ENCODE peak calls at places on chromosome 5, in four cellular contexts. E is AG10803, U is ovary, T is fibroblast of villous mesenchyme. Z is an unnamed sample.
A peak's percentile ranks its signal among the peaks of the same experiment; 100 is the strongest.

GRCh38 chr5:167356374-167356773 is 935.1 kb upstream of the WWC1 start:
- DNase-seq in T (no peak), U (no peak), E (no peak), Z (no peak)

GRCh38 chr5:154112255-154112654 is 73.5 kb downstream of the MFAP3 start:
- DNase-seq in U (no peak), T (no peak), E (no peak), Z (no peak)

GRCh38 chr5:142749321-142749720 is 20.9 kb upstream of the ARHGAP26 start:
- DNase-seq in T (peak; percentile 25), U (no peak), E (peak; percentile 54), Z (peak; percentile 56)

GRCh38 chr5:160675988-160676387 is 176.0 kb downstream of the ATP10B start:
- DNase-seq in E (no peak), T (no peak), U (no peak), Z (no peak)

GRCh38 chr5:135501965-135502364 is 33.8 kb downstream of the NEUROG1 start:
- DNase-seq in U (no peak), T (no peak), E (no peak), Z (no peak)

GRCh38 chr5:150809363-150809762 is 30.8 kb downstream of the SMIM3 start:
- DNase-seq in T (no peak), U (no peak), E (no peak), Z (no peak)

GRCh38 chr5:51131266-51131665 is 252.0 kb upstream of the ISL1 start:
- DNase-seq in U (no peak), T (no peak), E (no peak), Z (no peak)

GRCh38 chr5:114408847-114409246 is 47.0 kb downstream of the KCNN2 start:
- DNase-seq in E (no peak), T (no peak), U (no peak), Z (no peak)

GRCh38 chr5:17951392-17952169 is 317.3 kb downstream of the TAF11L14 start:
- DNase-seq in E (no peak), U (no peak), T (no peak), Z (no peak)

DNA sequence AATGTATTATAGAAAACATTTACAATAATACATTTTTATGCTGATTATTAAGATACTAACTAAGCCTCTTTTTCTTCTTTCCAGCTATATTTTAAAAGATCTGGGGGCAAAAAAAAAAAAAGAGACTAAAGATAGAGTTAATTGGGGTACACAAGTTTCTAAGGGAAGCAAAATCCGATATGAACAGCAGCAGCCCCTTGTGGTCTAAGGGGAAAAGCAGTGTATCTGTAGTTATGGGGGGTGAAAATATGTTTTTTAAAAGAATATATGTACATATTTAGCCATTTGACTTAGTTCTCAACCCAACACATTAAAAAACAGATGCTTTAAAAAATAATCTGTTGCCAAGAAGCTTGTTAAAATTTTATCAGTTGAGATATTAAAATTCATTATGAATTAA is 134.3 kb upstream of the POU5F2 start:
- DNase-seq in U (no peak), T (no peak), E (no peak), Z (no peak)
- TF ChIP-seq CTCF in U (no peak), T (peak; percentile 38), E (no peak), Z (peak; percentile 13)

DNA sequence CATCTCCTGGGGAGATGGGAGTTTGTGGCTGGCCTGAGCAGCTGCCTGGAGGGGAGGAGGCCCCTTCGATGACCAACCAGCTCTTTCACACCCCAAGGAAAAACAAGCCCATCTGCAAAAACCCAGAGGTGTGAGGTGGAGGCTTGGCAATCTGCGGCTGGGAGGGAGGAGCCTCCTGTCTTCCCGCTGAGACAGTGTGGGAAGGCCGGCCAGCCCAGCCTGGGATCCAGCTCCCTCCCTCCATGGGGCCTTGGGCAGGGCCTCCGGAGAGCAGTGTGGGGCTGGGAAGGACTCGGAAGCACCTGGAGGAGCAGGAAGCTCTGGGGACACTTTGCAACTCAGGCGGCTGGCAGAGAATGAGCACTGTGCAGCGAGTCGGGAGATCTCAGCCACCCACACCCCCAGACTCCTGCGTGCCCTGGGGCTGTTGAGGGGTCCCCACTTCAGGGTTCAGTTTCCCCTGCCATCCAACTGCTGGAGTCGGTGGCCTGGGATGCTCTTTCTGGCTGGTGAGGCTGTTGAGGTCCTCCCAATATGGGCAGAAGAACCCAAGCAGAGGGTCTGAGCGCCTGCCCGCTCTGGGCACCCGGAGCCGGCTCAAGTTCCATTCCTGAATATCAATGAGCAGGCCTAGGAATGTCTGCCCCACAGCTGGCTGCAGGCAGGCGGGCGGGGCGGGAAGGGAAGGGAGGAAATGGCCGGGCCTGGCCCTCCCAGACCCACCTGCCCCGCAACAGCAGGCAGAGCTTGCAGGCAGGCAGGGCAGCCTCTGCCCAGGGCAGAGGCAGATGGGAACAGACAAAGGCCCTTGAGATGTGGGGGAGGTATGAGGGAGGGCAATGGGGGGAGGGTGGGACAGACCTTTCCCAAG is 101.1 kb downstream of the FGF18 start:
- DNase-seq in U (peak; percentile 25), T (peak; percentile 19), E (peak; percentile 32), Z (no peak)
- H3K4me3 ChIP-seq in U (no peak overlapping the region), T (no peak overlapping the region), E (no peak overlapping the region), Z (no peak overlapping the region)

GRCh38 chr5:88829053-88829452 is 53.9 kb downstream of the MEF2C start:
- DNase-seq in T (no peak), U (no peak), E (peak; percentile 45), Z (no peak)
- TF ChIP-seq CTCF in T (peak; percentile 22), U (peak; percentile 54), E (peak; percentile 63), Z (no peak)

GRCh38 chr5:1343315-1343751 is 1.6 kb downstream of the CLPTM1L start:
- DNase-seq in U (no peak), T (no peak), E (no peak), Z (no peak)
- H3K4me3 ChIP-seq in U (no peak overlapping the region), T (no peak overlapping the region), E (no peak overlapping the region), Z (peak overlapping the region; percentile 77)

GRCh38 chr5:71838286-71838685 is 119.2 kb downstream of the CARTPT start:
- DNase-seq in T (no peak), U (no peak), E (no peak), Z (no peak)

GRCh38 chr5:71832812-71833456 is 113.9 kb downstream of the CARTPT start:
- DNase-seq in U (no peak), E (no peak), T (no peak), Z (no peak)

GRCh38 chr5:71836547-71837112 is 117.6 kb downstream of the CARTPT start:
- DNase-seq in U (no peak), T (no peak), E (no peak), Z (no peak)

GRCh38 chr5:71834575-71834974 is 115.5 kb downstream of the CARTPT start:
- DNase-seq in E (no peak), U (no peak), T (no peak), Z (no peak)

GRCh38 chr5:71836084-71836483 is 117.0 kb downstream of the CARTPT start:
- DNase-seq in U (no peak), E (no peak), T (peak; percentile 7), Z (peak; percentile 8)
- TF ChIP-seq CTCF in U (no peak), E (peak; percentile 42), T (peak; percentile 42), Z (peak; percentile 29)

DNA sequence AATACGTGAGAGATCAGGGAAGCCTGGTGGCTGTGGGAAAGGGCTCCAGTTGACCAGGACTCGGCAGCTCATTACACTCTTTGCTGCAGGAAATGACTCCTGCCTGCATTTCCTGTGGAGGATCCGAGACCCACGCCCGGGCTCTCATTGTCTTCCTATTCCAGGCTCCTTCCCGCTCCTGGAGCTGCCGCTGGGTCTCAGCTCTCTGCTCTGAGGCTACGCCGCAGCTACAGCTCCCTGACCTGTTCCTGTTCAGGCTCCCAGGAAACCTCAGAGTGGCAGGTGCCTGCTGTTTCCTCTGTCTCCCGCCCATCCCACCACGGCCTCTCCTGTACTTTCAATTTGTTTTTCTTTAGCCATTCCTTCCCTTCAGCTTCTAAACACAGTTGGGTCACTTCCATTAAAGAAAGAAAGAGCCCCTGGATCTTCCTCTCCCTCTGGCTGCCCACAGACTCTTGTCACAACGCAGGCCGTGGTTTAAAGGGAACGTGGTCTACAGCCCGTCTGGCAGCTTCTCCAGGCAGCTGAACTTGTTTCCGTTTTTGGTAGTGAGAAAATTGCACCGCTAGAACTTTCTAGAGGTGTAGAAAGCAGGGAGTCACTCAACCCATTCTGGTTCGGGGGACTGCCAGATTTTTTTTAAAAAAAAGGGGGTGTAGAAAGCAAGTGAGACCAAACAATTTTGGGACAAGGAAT is 71.4 kb downstream of the IL6ST start:
- DNase-seq in E (no peak), U (no peak), T (no peak), Z (no peak)
- H3K4me3 ChIP-seq in E (peak overlapping the region; percentile 26), U (no peak overlapping the region), T (peak overlapping the region; percentile 43), Z (peak overlapping the region; percentile 22)

GRCh38 chr5:132496631-132497487 is 6.3 kb upstream of the IRF1 start:
- DNase-seq in U (peak; percentile 87), E (peak; percentile 84), T (peak; percentile 93), Z (peak; percentile 97)
- TF ChIP-seq CTCF in U (no peak), E (no peak), T (no peak), Z (no peak)

GRCh38 chr5:80963966-80964481 is 3.9 kb downstream of the RASGRF2 start:
- DNase-seq in E (no peak), T (peak; percentile 54), U (no peak), Z (peak; percentile 45)

GRCh38 chr5:80963521-80963895 is 3.3 kb downstream of the RASGRF2 start:
- DNase-seq in U (no peak), T (peak; percentile 36), E (no peak), Z (no peak)

GRCh38 chr5:80964491-80964890 is 4.3 kb downstream of the RASGRF2 start:
- DNase-seq in T (peak; percentile 36), U (no peak), E (no peak), Z (peak; percentile 24)

GRCh38 chr5:80961376-80962281 is 1.5 kb downstream of the RASGRF2 start:
- DNase-seq in U (no peak), E (no peak), T (peak; percentile 66), Z (no peak)

DNA sequence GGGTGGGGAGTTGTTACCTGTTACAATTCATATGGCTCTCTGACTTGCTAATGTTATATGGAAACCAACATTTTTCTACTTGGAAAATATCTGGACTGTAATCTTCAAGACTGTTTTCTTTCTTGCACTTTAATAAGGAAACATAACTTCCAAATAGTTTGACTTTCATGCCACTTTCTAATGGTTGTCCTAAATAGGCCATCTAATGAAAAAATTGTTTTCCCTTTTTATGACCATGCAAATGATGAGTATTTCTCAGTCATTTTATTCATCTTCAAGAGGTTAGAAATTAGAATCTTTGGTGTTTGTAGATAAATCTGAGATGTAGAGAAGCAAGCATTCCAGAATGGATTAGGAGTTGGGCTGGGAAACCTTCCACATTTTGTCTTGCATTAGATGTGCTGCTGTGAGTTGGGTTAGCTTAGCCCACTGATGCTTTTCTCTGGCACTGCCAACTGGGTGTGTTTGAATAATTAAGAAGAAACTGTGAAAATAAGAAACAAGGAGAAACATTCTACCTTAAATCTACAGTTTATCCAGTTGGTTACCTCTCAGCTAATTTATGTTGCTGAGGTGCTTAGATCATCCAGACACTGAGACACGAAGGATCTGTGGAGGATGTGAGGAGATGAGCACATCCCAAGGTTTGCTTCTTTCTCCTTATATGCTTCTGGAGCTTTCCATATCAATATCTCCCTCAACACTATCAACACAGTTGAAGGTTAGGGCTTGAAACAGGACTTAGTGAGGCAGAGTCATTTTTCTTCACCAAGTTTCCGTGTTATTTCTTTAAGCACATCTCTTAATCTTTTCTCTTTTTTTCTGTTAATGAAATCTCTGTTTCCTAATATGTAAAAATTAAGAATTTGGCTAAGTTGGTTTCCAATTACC is 2.7 kb downstream of the RASGRF2 start:
- DNase-seq in E (no peak), T (no peak), U (no peak), Z (peak; percentile 10)
- H3K4me3 ChIP-seq in E (no peak overlapping the region), T (no peak overlapping the region), U (no peak overlapping the region), Z (no peak overlapping the region)